ENCODE peak calls at places on chromosomes 4 and X, in nine cellular contexts. One of them, this sample, is unnamed.

GRCh38 chr4:58776627-58777026 is 1666.4 kb upstream of the IGFBP7 start:
- DNase-seq in K562: no peak
- DNase-seq in SK-N-MC: no peak
- DNase-seq in endothelial cell of umbilical vein: no peak
- DNase-seq in stomach: no peak
- DNase-seq in prostate gland: no peak
- DNase-seq in HepG2: no peak
- DNase-seq in GM23338: no peak
- DNase-seq in HCT116: no peak
- DNase-seq in this sample: no peak

GRCh38 chr4:51836531-51836930 is 6.4 kb upstream of the DCUN1D4 start:
- DNase-seq in GM23338: no peak
- DNase-seq in HCT116: no peak
- DNase-seq in endothelial cell of umbilical vein: no peak
- DNase-seq in stomach: no peak
- DNase-seq in K562: no peak
- DNase-seq in SK-N-MC: no peak
- DNase-seq in HepG2: no peak
- DNase-seq in prostate gland: no peak
- DNase-seq in this sample: peak; percentile 21

GRCh38 chr4:186079698-186080097 is 10.7 kb downstream of the TLR3 start:
- DNase-seq in HCT116: no peak
- DNase-seq in endothelial cell of umbilical vein: no peak
- DNase-seq in K562: no peak
- DNase-seq in SK-N-MC: no peak
- DNase-seq in prostate gland: no peak
- DNase-seq in HepG2: no peak
- DNase-seq in stomach: no peak
- DNase-seq in GM23338: no peak
- DNase-seq in this sample: no peak

GRCh38 chr4:156158747-156159146 is 205.1 kb upstream of the CTSO start:
- DNase-seq in HCT116: no peak
- DNase-seq in stomach: no peak
- DNase-seq in prostate gland: no peak
- DNase-seq in K562: no peak
- DNase-seq in GM23338: no peak
- DNase-seq in endothelial cell of umbilical vein: no peak
- DNase-seq in HepG2: no peak
- DNase-seq in SK-N-MC: no peak
- DNase-seq in this sample: no peak

GRCh38 chrX:40093586-40093985 is 4.2 kb downstream of the BCOR start:
- DNase-seq in stomach: no peak
- DNase-seq in SK-N-MC: no peak
- DNase-seq in endothelial cell of umbilical vein: no peak
- DNase-seq in HepG2: no peak
- DNase-seq in GM23338: no peak
- DNase-seq in prostate gland: no peak
- DNase-seq in HCT116: no peak
- DNase-seq in K562: no peak
- DNase-seq in this sample: no peak

GRCh38 chr4:61427818-61428495 is 227.8 kb downstream of the ADGRL3 start:
- DNase-seq in GM23338: no peak
- DNase-seq in K562: no peak
- DNase-seq in stomach: no peak
- DNase-seq in HepG2: no peak
- DNase-seq in prostate gland: no peak
- DNase-seq in SK-N-MC: no peak
- DNase-seq in endothelial cell of umbilical vein: no peak
- DNase-seq in HCT116: no peak
- DNase-seq in this sample: no peak

GRCh38 chr4:8850830-8851188 is 20.8 kb downstream of the HMX1 start:
- DNase-seq in HepG2: no peak
- DNase-seq in prostate gland: no peak
- DNase-seq in K562: no peak
- DNase-seq in SK-N-MC: no peak
- DNase-seq in GM23338: no peak
- DNase-seq in endothelial cell of umbilical vein: no peak
- DNase-seq in HCT116: no peak
- DNase-seq in stomach: no peak
- DNase-seq in this sample: no peak

GRCh38 chrX:84216406-84216805 is 28.4 kb upstream of the RPS6KA6 start:
- DNase-seq in endothelial cell of umbilical vein: no peak
- DNase-seq in GM23338: no peak
- DNase-seq in stomach: no peak
- DNase-seq in HepG2: no peak
- DNase-seq in HCT116: no peak
- DNase-seq in K562: no peak
- DNase-seq in SK-N-MC: no peak
- DNase-seq in prostate gland: no peak
- DNase-seq in this sample: no peak

GRCh38 chrX:100994352-100995281 is 25.1 kb downstream of the ARL13A start:
- DNase-seq in HCT116: peak; percentile 47
- DNase-seq in prostate gland: no peak
- DNase-seq in endothelial cell of umbilical vein: peak; percentile 41
- DNase-seq in K562: peak; percentile 28
- DNase-seq in GM23338: no peak
- DNase-seq in HepG2: peak; percentile 72
- DNase-seq in SK-N-MC: no peak
- DNase-seq in stomach: no peak
- DNase-seq in this sample: peak; percentile 1

GRCh38 chr4:177187371-177187770 is 122.3 kb upstream of the NEIL3 start:
- DNase-seq in stomach: no peak
- DNase-seq in SK-N-MC: no peak
- DNase-seq in GM23338: no peak
- DNase-seq in prostate gland: no peak
- DNase-seq in HepG2: no peak
- DNase-seq in endothelial cell of umbilical vein: no peak
- DNase-seq in K562: no peak
- DNase-seq in HCT116: no peak
- DNase-seq in this sample: no peak

GRCh38 chr4:48360966-48361470 is 19.7 kb downstream of the SLAIN2 start:
- DNase-seq in HepG2: no peak
- DNase-seq in endothelial cell of umbilical vein: no peak
- DNase-seq in K562: no peak
- DNase-seq in SK-N-MC: no peak
- DNase-seq in stomach: no peak
- DNase-seq in GM23338: no peak
- DNase-seq in HCT116: no peak
- DNase-seq in prostate gland: no peak
- DNase-seq in this sample: no peak

GRCh38 chr4:171817026-171817425 is 3.8 kb downstream of the GALNTL6 start:
- DNase-seq in endothelial cell of umbilical vein: no peak
- DNase-seq in prostate gland: no peak
- DNase-seq in K562: no peak
- DNase-seq in HepG2: no peak
- DNase-seq in HCT116: no peak
- DNase-seq in stomach: no peak
- DNase-seq in GM23338: no peak
- DNase-seq in SK-N-MC: no peak
- DNase-seq in this sample: no peak

GRCh38 chr4:40212674-40213504 is 16.1 kb downstream of the RHOH start:
- DNase-seq in SK-N-MC: no peak
- DNase-seq in stomach: no peak
- DNase-seq in HepG2: no peak
- DNase-seq in prostate gland: no peak
- DNase-seq in endothelial cell of umbilical vein: no peak
- DNase-seq in K562: no peak
- DNase-seq in GM23338: no peak
- DNase-seq in HCT116: no peak
- DNase-seq in this sample: no peak

GRCh38 chr4:137755033-137755471 is 222.8 kb upstream of the PCDH18 start:
- DNase-seq in SK-N-MC: no peak
- DNase-seq in prostate gland: no peak
- DNase-seq in HCT116: peak; percentile 54
- DNase-seq in K562: no peak
- DNase-seq in endothelial cell of umbilical vein: no peak
- DNase-seq in stomach: no peak
- DNase-seq in GM23338: no peak
- DNase-seq in HepG2: no peak
- DNase-seq in this sample: no peak

GRCh38 chr4:8378101-8378724 is 62.3 kb downstream of the ACOX3 start:
- DNase-seq in SK-N-MC: no peak
- DNase-seq in GM23338: no peak
- DNase-seq in K562: no peak
- DNase-seq in endothelial cell of umbilical vein: no peak
- DNase-seq in stomach: no peak
- DNase-seq in HepG2: no peak
- DNase-seq in HCT116: no peak
- DNase-seq in prostate gland: no peak
- DNase-seq in this sample: no peak

GRCh38 chr4:71266090-71266794 is 72.6 kb upstream of the SLC4A4 start:
- DNase-seq in prostate gland: no peak
- DNase-seq in SK-N-MC: no peak
- DNase-seq in endothelial cell of umbilical vein: no peak
- DNase-seq in GM23338: no peak
- DNase-seq in stomach: no peak
- DNase-seq in HCT116: no peak
- DNase-seq in HepG2: no peak
- DNase-seq in K562: no peak
- DNase-seq in this sample: no peak

GRCh38 chr4:124055896-124056295 is 656.6 kb downstream of the ANKRD50 start:
- DNase-seq in endothelial cell of umbilical vein: no peak
- DNase-seq in K562: no peak
- DNase-seq in GM23338: no peak
- DNase-seq in prostate gland: no peak
- DNase-seq in HCT116: no peak
- DNase-seq in SK-N-MC: no peak
- DNase-seq in stomach: no peak
- DNase-seq in HepG2: no peak
- DNase-seq in this sample: no peak

GRCh38 chr4:124061413-124061812 is 651.1 kb downstream of the ANKRD50 start:
- DNase-seq in SK-N-MC: peak; percentile 90
- DNase-seq in prostate gland: no peak
- DNase-seq in K562: no peak
- DNase-seq in GM23338: no peak
- DNase-seq in stomach: no peak
- DNase-seq in HCT116: no peak
- DNase-seq in HepG2: no peak
- DNase-seq in endothelial cell of umbilical vein: peak; percentile 29
- DNase-seq in this sample: no peak

GRCh38 chr4:124065941-124066340 is 646.6 kb downstream of the ANKRD50 start:
- DNase-seq in K562: no peak
- DNase-seq in HepG2: no peak
- DNase-seq in SK-N-MC: no peak
- DNase-seq in prostate gland: no peak
- DNase-seq in endothelial cell of umbilical vein: no peak
- DNase-seq in HCT116: no peak
- DNase-seq in stomach: no peak
- DNase-seq in GM23338: no peak
- DNase-seq in this sample: no peak

DNA sequence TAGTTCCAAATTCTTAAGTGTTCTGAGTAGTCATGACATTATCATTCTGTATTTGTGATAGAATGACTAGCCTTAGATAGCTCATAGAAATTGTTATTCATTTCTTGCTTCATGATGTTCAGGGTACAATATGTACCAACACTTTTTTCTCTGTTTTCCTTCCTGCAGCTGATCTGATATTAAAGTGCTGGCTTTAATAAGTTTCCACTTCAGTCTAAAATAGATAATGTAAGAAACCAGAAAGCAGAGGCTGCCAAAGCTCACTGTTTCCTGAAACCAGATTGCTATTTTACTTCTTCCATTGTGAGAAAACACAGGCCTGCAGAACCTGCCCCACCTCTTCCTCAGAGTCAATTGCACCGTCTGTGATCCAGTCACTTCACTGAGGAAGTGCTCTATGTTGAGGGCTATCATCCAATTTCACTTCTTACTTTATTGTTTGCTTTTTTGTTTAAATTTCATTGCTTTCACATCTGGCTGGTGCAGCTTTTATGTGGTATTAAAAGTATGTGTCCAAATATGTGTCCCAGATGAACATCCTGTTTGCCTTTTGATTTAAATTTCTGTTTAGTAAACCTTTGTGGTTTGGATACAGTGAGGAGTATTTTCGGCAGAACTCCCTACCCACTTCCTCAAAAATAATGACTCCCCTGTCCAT is 652.1 kb downstream of the ANKRD50 start:
- DNase-seq in prostate gland: peak; percentile 49
- DNase-seq in K562: no peak
- DNase-seq in GM23338: peak; percentile 1
- DNase-seq in HCT116: no peak
- DNase-seq in endothelial cell of umbilical vein: peak; percentile 90
- DNase-seq in stomach: peak; percentile 27
- DNase-seq in HepG2: no peak
- DNase-seq in SK-N-MC: no peak
- DNase-seq in this sample: peak; percentile 1
- TF ChIP-seq POLR2AphosphoS5 in prostate gland: peak; percentile 60
- TF ChIP-seq POLR2AphosphoS5 in K562: no peak
- TF ChIP-seq POLR2AphosphoS5 in GM23338: no peak
- TF ChIP-seq POLR2AphosphoS5 in HCT116: no peak
- TF ChIP-seq POLR2AphosphoS5 in endothelial cell of umbilical vein: no peak
- TF ChIP-seq POLR2AphosphoS5 in stomach: peak; percentile 43
- TF ChIP-seq POLR2AphosphoS5 in HepG2: no peak
- TF ChIP-seq POLR2AphosphoS5 in SK-N-MC: no peak
- TF ChIP-seq POLR2AphosphoS5 in this sample: no peak

GRCh38 chrX:51802917-51803688 is 59.9 kb downstream of the GSPT2 start:
- DNase-seq in endothelial cell of umbilical vein: peak; percentile 9
- DNase-seq in K562: peak; percentile 19
- DNase-seq in HepG2: peak; percentile 1
- DNase-seq in stomach: peak; percentile 57
- DNase-seq in prostate gland: peak; percentile 33
- DNase-seq in SK-N-MC: no peak
- DNase-seq in GM23338: peak; percentile 85
- DNase-seq in HCT116: peak; percentile 60
- DNase-seq in this sample: peak; percentile 62

GRCh38 chrX:51803833-51804232 is 60.6 kb downstream of the GSPT2 start:
- DNase-seq in endothelial cell of umbilical vein: no peak
- DNase-seq in HCT116: no peak
- DNase-seq in GM23338: no peak
- DNase-seq in HepG2: no peak
- DNase-seq in prostate gland: no peak
- DNase-seq in stomach: no peak
- DNase-seq in K562: no peak
- DNase-seq in SK-N-MC: peak; percentile 24
- DNase-seq in this sample: no peak

GRCh38 chrX:51804741-51805140 is 61.5 kb downstream of the GSPT2 start:
- DNase-seq in SK-N-MC: no peak
- DNase-seq in prostate gland: no peak
- DNase-seq in stomach: no peak
- DNase-seq in HCT116: no peak
- DNase-seq in GM23338: peak; percentile 20
- DNase-seq in HepG2: no peak
- DNase-seq in K562: peak; percentile 3
- DNase-seq in endothelial cell of umbilical vein: no peak
- DNase-seq in this sample: no peak
- H3K4me3 ChIP-seq in SK-N-MC: no peak overlapping the region
- H3K4me3 ChIP-seq in prostate gland: no peak overlapping the region
- H3K4me3 ChIP-seq in stomach: no peak overlapping the region
- H3K4me3 ChIP-seq in HCT116: no peak overlapping the region
- H3K4me3 ChIP-seq in GM23338: peak overlapping the region; percentile 59
- H3K4me3 ChIP-seq in HepG2: no peak overlapping the region
- H3K4me3 ChIP-seq in K562: no peak overlapping the region
- H3K4me3 ChIP-seq in endothelial cell of umbilical vein: no peak overlapping the region
- H3K4me3 ChIP-seq in this sample: no peak overlapping the region

GRCh38 chr4:1727117-1728031 is 6.1 kb downstream of the TACC3 start:
- DNase-seq in prostate gland: no peak
- DNase-seq in SK-N-MC: no peak
- DNase-seq in HepG2: no peak
- DNase-seq in endothelial cell of umbilical vein: peak; percentile 93
- DNase-seq in stomach: peak; percentile 67
- DNase-seq in K562: no peak
- DNase-seq in GM23338: no peak
- DNase-seq in HCT116: no peak
- DNase-seq in this sample: peak; percentile 93
- TF ChIP-seq POLR2AphosphoS5 in prostate gland: no peak
- TF ChIP-seq POLR2AphosphoS5 in SK-N-MC: no peak
- TF ChIP-seq POLR2AphosphoS5 in HepG2: no peak
- TF ChIP-seq POLR2AphosphoS5 in endothelial cell of umbilical vein: peak; percentile 81
- TF ChIP-seq POLR2AphosphoS5 in stomach: no peak
- TF ChIP-seq POLR2AphosphoS5 in K562: no peak
- TF ChIP-seq POLR2AphosphoS5 in GM23338: no peak
- TF ChIP-seq POLR2AphosphoS5 in HCT116: no peak
- TF ChIP-seq POLR2AphosphoS5 in this sample: peak; percentile 52

GRCh38 chr4:152938237-152938969 is 2.3 kb downstream of the FHDC1 start:
- DNase-seq in SK-N-MC: no peak
- DNase-seq in prostate gland: peak; percentile 33
- DNase-seq in stomach: peak; percentile 33
- DNase-seq in endothelial cell of umbilical vein: no peak
- DNase-seq in GM23338: no peak
- DNase-seq in HCT116: no peak
- DNase-seq in K562: no peak
- DNase-seq in HepG2: no peak
- DNase-seq in this sample: no peak
- H3K4me3 ChIP-seq in SK-N-MC: peak overlapping the region; percentile 81
- H3K4me3 ChIP-seq in prostate gland: peak overlapping the region; percentile 39
- H3K4me3 ChIP-seq in stomach: peak overlapping the region; percentile 84
- H3K4me3 ChIP-seq in endothelial cell of umbilical vein: peak overlapping the region; percentile 57
- H3K4me3 ChIP-seq in GM23338: peak overlapping the region; percentile 94
- H3K4me3 ChIP-seq in HCT116: no peak overlapping the region
- H3K4me3 ChIP-seq in K562: no peak overlapping the region
- H3K4me3 ChIP-seq in HepG2: no peak overlapping the region
- H3K4me3 ChIP-seq in this sample: peak overlapping the region; percentile 62

This sample was measured in HL-60.